ENCODE peak calls at places on chromosomes 16 and 17, in seven cellular contexts. R is fibroblast of mammary gland; V is AG09309; A is naive B cell; Z is NCI-H345; C is CD8-positive, alpha-beta memory T cell; E is sigmoid colon. W is an unnamed sample.

GRCh38 chr17:74325376-74325742 is 667 bp upstream of the KIF19 start:
- DNase-seq in R (no peak), V (no peak), A (no peak), Z (no peak), C (no peak), E (no peak), W (no peak)

GRCh38 chr17:73586921-73587680 is 57.1 kb downstream of the SDK2 start:
- DNase-seq in R (no peak), V (no peak), A (no peak), Z (peak), C (no peak), E (no peak), W (no peak)

GRCh38 chr17:80504671-80505413 is 28.4 kb upstream of the NPTX1 start:
- DNase-seq in R (peak), V (no peak), A (no peak), Z (no peak), C (no peak), E (no peak), W (peak)

GRCh38 chr17:28173801-28174200 is 131.3 kb downstream of the NLK start:
- DNase-seq in R (no peak), V (no peak), A (no peak), Z (no peak), C (no peak), E (no peak), W (peak)

GRCh38 chr16:25443994-25444393 is 186.3 kb upstream of the ZKSCAN2 start:
- DNase-seq in R (no peak), V (no peak), A (no peak), Z (no peak), C (no peak), E (no peak), W (no peak)

GRCh38 chr17:64778367-64779290 is 116.5 kb upstream of the SMURF2 start:
- DNase-seq in R (no peak), V (no peak), A (no peak), Z (peak), C (no peak), E (peak), W (no peak)

GRCh38 chr16:84501077-84501735 is 3.3 kb downstream of the MEAK7 start:
- DNase-seq in R (peak), V (no peak), A (no peak), Z (no peak), C (no peak), E (peak), W (peak)

GRCh38 chr17:15945493-15946209 is 721 bp downstream of the ADORA2B start:
- DNase-seq in R (no peak), V (no peak), A (no peak), Z (no peak), C (no peak), E (peak), W (no peak)

GRCh38 chr17:55625516-55625915 is 97.1 kb downstream of the TMEM100 start:
- DNase-seq in R (no peak), V (no peak), A (no peak), Z (no peak), C (no peak), E (no peak), W (no peak)

GRCh38 chr17:29210879-29211278 is 30.7 kb upstream of the MYO18A start:
- DNase-seq in R (peak), V (no peak), A (no peak), Z (no peak), C (no peak), E (no peak), W (peak)

GRCh38 chr16:57091990-57092785 is at the start of gene CPNE2:
- DNase-seq in R (peak), V (no peak), A (no peak), Z (peak), C (no peak), E (peak), W (peak)

GRCh38 chr17:47801906-47802305 is 19.7 kb downstream of the OSBPL7 start:
- DNase-seq in R (no peak), V (no peak), A (no peak), Z (no peak), C (no peak), E (no peak), W (no peak)

GRCh38 chr17:61444831-61445230 is 7.4 kb upstream of the TBX4 start:
- DNase-seq in R (peak), V (no peak), A (no peak), Z (no peak), C (no peak), E (no peak), W (peak)

GRCh38 chr16:84526794-84527485 is 22.5 kb upstream of the MEAK7 start:
- DNase-seq in R (peak), V (no peak), A (no peak), Z (no peak), C (no peak), E (no peak), W (peak)

GRCh38 chr16:11245222-11245737 is 10.7 kb downstream of the SOCS1 start:
- DNase-seq in R (no peak), V (no peak), A (no peak), Z (no peak), C (no peak), E (no peak), W (no peak)

GRCh38 chr17:50956750-50957523 is 90.8 kb upstream of the TOB1 start:
- DNase-seq in R (peak), V (no peak), A (peak), Z (peak), C (peak), E (peak), W (peak)

GRCh38 chr16:87979352-87979751 is 28.1 kb downstream of the BANP start:
- DNase-seq in R (no peak), V (no peak), A (no peak), Z (no peak), C (no peak), E (peak), W (no peak)

W was measured in amniotic epithelial cell.